ENCODE peak calls at places on chromosomes 2 and 18, in nine cellular contexts. C is body of pancreas, L is tibial artery, V is GM06990, R is cardiac muscle cell, B is H1, J is AG09319, K is HFF-Myc, N is type B pancreatic cell. Q is an unnamed sample.

GRCh38 chr2:3435440-3435839 is 55.9 kb downstream of the TRAPPC12 start:
- DNase-seq in J (no peak), C (no peak), L (no peak), V (no peak), R (no peak), K (no peak), B (no peak), N (no peak), Q (no peak)

GRCh38 chr2:235416816-235417499 is 76.9 kb upstream of the AGAP1 start:
- DNase-seq in V (no peak), C (peak), L (no peak), B (no peak), K (peak), J (no peak), N (no peak), R (peak), Q (no peak)

GRCh38 chr2:61878756-61879155 is 9.7 kb downstream of the CCT4 start:
- DNase-seq in C (no peak), N (no peak), R (no peak), K (no peak), B (no peak), L (no peak), V (no peak), J (no peak), Q (no peak)

GRCh38 chr2:27606611-27607010 is 22.2 kb downstream of the CCDC121 start:
- DNase-seq in L (no peak), N (no peak), J (no peak), K (no peak), R (no peak), B (no peak), V (no peak), C (no peak), Q (no peak)

GRCh38 chr2:118095610-118096009 is 7.3 kb downstream of the INSIG2 start:
- DNase-seq in K (no peak), B (no peak), V (no peak), J (no peak), N (no peak), L (no peak), R (peak), C (no peak), Q (no peak)

GRCh38 chr2:199303814-199304213 is 153.9 kb downstream of the SATB2 start:
- DNase-seq in N (no peak), C (no peak), K (peak), J (peak), B (no peak), R (peak), V (no peak), L (no peak), Q (no peak)

GRCh38 chr2:46954951-46955571 is 39.5 kb upstream of the MCFD2 start:
- DNase-seq in N (no peak), L (peak), R (peak), C (peak), K (peak), B (no peak), J (peak), V (no peak), Q (no peak)

GRCh38 chr2:48983556-48983955 is 170.8 kb downstream of the FSHR start:
- DNase-seq in R (no peak), K (no peak), N (no peak), L (no peak), V (no peak), C (no peak), B (no peak), J (no peak), Q (no peak)

GRCh38 chr18:43507842-43508481 is 230.7 kb upstream of the SYT4 start:
- DNase-seq in K (no peak), R (no peak), C (no peak), V (no peak), L (no peak), N (no peak), J (no peak), B (no peak), Q (no peak)

GRCh38 chr2:197868136-197868535 is 63.7 kb downstream of the PLCL1 start:
- DNase-seq in K (no peak), J (no peak), N (no peak), B (no peak), R (no peak), C (no peak), L (no peak), V (no peak), Q (no peak)

GRCh38 chr2:225598426-225598825 is 198.9 kb downstream of the NYAP2 start:
- DNase-seq in C (no peak), J (no peak), L (no peak), K (no peak), B (no peak), V (no peak), R (no peak), N (no peak), Q (no peak)

GRCh38 chr2:2192385-2192957 is 138.6 kb downstream of the MYT1L start:
- DNase-seq in C (no peak), J (no peak), V (no peak), K (no peak), B (no peak), R (no peak), N (no peak), L (no peak), Q (no peak)

GRCh38 chr2:12979066-12979465 is 262.3 kb downstream of the TRIB2 start:
- DNase-seq in K (no peak), J (no peak), B (no peak), V (no peak), R (no peak), C (no peak), L (no peak), N (no peak), Q (no peak)

GRCh38 chr2:136441979-136442378 is 323.4 kb upstream of the THSD7B start:
- DNase-seq in K (no peak), V (no peak), L (no peak), C (no peak), B (no peak), N (no peak), R (no peak), J (no peak), Q (no peak)

GRCh38 chr18:14086459-14087231 is 45.6 kb downstream of the ZNF519 start:
- DNase-seq in R (peak), J (peak), C (peak), L (no peak), B (peak), V (peak), K (no peak), N (no peak), Q (no peak)

GRCh38 chr2:8531481-8531880 is 150.4 kb upstream of the ID2 start:
- DNase-seq in C (no peak), J (no peak), V (no peak), L (no peak), N (no peak), K (no peak), R (no peak), B (no peak), Q (no peak)

GRCh38 chr2:675982-676646 is 1.1 kb downstream of the TMEM18 start:
- DNase-seq in L (peak), K (peak), R (peak), J (peak), C (peak), N (no peak), V (no peak), B (peak), Q (peak)

GRCh38 chr18:49814147-49814499 is 790 bp upstream of the ACAA2 start:
- DNase-seq in B (no peak), K (no peak), L (peak), J (peak), C (peak), V (no peak), N (peak), R (peak), Q (peak)

GRCh38 chr18:51603551-51603950 is 406.1 kb upstream of the MEX3C start:
- DNase-seq in B (no peak), K (no peak), C (no peak), N (no peak), J (no peak), R (no peak), V (no peak), L (no peak), Q (no peak)

GRCh38 chr2:122072666-122073065 is 317.2 kb downstream of the TSN start:
- DNase-seq in L (no peak), R (peak), V (no peak), C (no peak), J (no peak), N (no peak), B (no peak), K (no peak), Q (no peak)

GRCh38 chr2:106628377-106628776 is 141.2 kb downstream of the CD8B2 start:
- DNase-seq in B (no peak), K (no peak), R (no peak), C (no peak), J (no peak), V (no peak), L (no peak), N (no peak), Q (no peak)

GRCh38 chr2:192230864-192231453 is 36.2 kb upstream of the TMEFF2 start:
- DNase-seq in J (no peak), V (no peak), K (no peak), L (no peak), R (no peak), N (no peak), C (no peak), B (no peak), Q (peak)

GRCh38 chr2:157840568-157841156 is 35.5 kb downstream of the ACVR1 start:
- DNase-seq in K (no peak), C (peak), R (peak), V (no peak), N (no peak), L (peak), J (no peak), B (no peak), Q (peak)

GRCh38 chr2:85428343-85428881 is 9.9 kb downstream of the SH2D6 start:
- DNase-seq in N (no peak), J (no peak), C (no peak), R (no peak), B (no peak), L (no peak), K (no peak), V (no peak), Q (no peak)

GRCh38 chr2:33215299-33215698 is 261.1 kb upstream of the RASGRP3 start:
- DNase-seq in V (no peak), N (no peak), L (peak), B (no peak), J (peak), R (peak), K (peak), C (no peak), Q (no peak)

GRCh38 chr2:240196716-240197438 is 56.4 kb upstream of the OTOS start:
- DNase-seq in K (no peak), J (no peak), B (no peak), V (no peak), L (peak), R (no peak), N (peak), C (no peak), Q (no peak)

GRCh38 chr2:191144217-191144616 is 6.6 kb downstream of the STAT4 start:
- DNase-seq in B (no peak), C (no peak), R (no peak), V (no peak), L (no peak), J (no peak), N (no peak), K (no peak), Q (no peak)

DNA sequence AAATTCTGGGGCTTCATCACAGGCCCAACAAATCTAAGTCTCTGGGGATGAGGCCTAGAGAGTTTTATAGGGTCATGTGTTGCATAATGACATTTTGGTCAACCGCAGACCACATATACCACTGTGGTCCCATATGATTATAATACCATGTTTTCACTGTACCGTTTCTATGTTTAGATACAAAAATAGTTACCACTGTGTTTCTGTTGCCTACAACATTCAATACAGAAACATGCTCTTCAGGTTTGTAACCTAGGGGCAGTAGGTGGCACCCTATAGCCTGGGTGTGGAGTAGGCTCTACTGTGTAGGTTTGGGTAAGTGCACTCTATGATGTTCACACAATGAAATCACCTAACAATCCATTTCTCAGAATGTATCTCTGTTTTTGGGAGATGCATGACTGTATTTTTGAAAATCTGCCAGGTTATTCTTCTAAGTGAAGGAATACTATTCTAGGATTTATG is 485.2 kb downstream of the PTPRM start:
- DNase-seq in B (no peak), K (peak), J (no peak), V (no peak), R (no peak), L (no peak), C (no peak), N (no peak), Q (no peak)
- TF ChIP-seq CTCF in B (peak), K (no peak), J (no peak), V (peak), R (no peak), L (no peak), C (no peak), N (no peak), Q (no peak)

DNA sequence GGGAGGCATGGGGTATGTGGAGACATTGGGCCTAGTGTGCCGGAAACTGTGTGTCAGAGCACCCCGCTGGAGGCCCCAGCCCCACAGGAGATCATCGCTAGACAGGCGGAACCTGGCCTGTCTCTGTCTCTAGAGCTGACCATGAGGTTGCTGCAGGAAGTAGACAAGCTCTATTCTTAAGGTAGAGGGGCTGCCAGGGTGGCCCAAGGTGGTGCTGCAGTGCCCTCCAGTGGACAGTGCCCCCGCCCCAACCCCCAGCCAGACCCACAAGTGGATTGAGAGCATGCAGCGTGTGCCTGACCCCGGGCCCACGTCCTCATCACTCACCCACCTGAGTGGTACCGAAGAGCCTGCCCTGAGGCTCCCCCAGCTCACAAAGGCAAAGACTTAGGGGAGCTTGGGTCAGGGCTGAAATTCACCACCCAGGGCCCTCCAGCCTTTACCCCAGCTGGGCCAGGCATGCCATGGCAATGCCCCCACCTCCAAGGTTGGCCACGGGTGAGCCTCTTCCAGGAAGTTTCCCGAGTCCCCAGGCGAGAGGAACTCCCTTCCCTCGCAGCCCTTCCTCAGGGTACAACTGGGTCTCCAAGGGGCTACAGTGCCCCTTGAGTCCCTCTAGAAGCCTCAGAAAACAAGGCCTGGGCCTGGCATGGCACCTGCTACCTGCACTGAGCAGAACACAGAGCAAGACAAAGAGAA is 155.0 kb downstream of the TTC32 start:
- DNase-seq in J (no peak), N (no peak), B (peak), L (no peak), K (no peak), R (peak), V (peak), C (no peak), Q (no peak)
- TF ChIP-seq CTCF in J (peak), N (peak), B (peak), L (no peak), K (peak), R (peak), V (peak), C (no peak), Q (no peak)

DNA sequence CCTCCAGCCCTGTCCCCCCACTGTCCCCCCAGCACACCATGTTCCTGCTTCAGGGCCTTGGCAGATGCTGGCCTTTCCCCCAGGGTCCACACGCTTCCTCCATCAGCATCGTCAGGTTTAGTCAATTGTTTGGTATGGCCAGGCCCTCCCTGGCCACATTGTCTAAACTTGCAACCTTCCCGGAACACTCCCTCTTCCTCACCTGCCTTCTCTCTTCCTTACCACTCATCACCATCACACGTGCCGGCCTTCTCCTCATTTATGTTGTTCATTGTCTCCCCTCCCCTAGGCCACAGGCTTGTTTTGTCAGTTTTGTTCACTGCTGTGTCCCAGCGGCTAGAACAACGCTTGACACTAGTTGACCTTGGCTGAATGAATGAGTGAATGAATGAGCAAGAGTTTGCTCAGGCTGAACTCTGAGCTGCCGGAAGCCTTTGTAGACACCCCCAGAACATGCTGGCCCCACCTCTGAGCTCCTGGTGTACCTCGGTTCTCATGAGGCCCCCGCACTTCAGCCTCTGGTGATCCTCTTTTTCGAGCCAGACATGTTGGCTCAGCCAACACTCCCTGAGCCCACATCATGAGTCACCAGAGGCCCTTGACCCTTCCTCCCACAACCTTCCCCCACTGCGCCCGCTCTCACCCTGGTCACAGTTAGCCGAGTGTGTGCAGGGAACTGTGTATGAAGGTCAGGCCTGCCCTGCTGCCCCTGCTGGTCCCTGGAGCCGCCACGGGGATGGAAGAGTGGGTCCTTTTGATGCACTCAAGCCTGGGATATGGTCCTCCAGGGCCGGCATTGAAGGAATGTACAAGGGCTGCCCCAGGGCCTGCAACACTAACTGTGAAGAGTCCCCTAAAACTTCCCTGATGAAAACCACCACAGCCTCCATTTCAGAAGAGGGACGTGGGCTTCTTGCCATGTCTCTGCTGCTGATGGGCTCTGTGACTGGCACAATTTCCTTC is 57.5 kb downstream of the HS1BP3 start:
- DNase-seq in N (no peak), J (no peak), C (peak), V (no peak), L (peak), K (no peak), B (no peak), R (peak), Q (peak)
- TF ChIP-seq CTCF in N (no peak), J (no peak), C (no peak), V (no peak), L (no peak), K (no peak), B (no peak), R (peak), Q (no peak)

DNA sequence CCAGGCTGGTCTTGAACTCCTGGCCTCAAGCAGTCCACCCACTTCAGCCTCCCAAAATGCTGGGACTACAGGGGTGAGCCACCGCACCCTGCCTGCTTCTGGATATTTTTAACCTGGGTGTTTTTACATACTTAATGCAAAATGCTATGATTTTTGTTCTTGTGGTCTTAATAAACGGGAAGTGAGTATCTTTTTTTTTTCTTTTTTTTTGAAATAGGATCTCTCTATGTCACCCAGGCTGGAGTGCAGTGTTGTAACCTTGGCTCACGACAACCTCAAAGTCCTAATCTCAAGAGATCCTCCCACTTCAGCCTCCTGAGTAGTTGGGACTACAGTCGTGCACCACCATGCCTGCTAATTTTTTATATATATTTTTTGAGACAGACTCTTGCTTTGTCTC is 19.2 kb upstream of the ASXL2 start:
- DNase-seq in N (no peak), K (no peak), R (no peak), V (peak), L (no peak), J (no peak), B (no peak), C (no peak), Q (no peak)
- TF ChIP-seq CTCF in N (no peak), K (no peak), R (no peak), V (no peak), L (no peak), J (no peak), B (no peak), C (no peak), Q (no peak)

GRCh38 chr2:4951368-4951767 is 740.8 kb upstream of the SOX11 start:
- DNase-seq in B (no peak), J (no peak), N (no peak), K (no peak), C (no peak), R (no peak), L (no peak), V (no peak), Q (no peak)
- TF ChIP-seq CTCF in B (no peak), J (no peak), N (no peak), K (no peak), C (no peak), R (no peak), L (no peak), V (no peak), Q (no peak)

DNA sequence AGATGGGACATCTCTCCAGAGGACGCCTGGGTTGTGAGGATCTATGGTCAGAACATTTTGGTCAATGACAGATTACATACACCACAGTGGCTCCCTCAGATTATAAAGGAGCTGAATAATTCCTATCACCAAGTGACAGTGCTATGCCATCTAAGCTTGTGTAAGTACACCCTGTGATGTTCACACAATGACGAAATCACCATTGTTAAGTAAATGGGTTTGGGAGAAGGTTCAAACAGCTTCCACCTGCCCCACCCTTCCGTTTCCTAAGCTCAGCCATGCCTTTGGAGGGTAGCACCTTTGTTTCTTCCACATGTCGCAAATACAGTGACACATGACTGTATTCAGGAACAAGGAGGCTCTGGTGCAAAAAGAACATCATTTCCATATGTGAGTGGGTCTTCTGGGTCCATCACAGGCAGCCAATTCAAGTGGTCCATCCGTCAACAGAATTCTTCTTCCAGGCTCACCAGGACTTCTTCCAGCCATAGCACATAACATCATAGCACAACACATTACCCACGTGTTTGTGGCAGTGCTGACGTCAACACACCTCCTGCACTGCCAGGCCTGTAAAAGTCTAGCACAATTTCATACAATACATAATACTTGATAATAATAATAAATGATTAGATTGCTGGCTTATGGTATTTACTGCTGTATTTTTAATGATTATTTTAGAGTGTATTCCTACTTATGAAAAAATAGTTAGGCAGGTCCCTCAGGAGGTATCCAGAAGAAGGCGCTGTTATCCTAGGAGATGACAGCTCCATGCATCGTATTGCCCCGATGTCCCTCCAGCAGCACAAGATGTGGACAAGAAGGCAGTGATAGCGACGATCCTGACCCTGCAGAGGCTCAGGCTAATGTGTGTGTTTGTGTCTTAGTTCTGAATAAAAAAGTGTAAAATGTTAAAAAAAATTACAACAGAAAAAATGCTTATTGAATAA is 264.8 kb downstream of the ANAPC1 start:
- DNase-seq in K (no peak), J (no peak), N (no peak), V (no peak), L (no peak), B (no peak), R (peak), C (no peak), Q (no peak)
- TF ChIP-seq CTCF in K (no peak), J (no peak), N (no peak), V (peak), L (no peak), B (peak), R (peak), C (no peak), Q (no peak)